ENCODE peak calls at places on chromosomes 13 and 19, in five cellular contexts. A is thoracic aorta, O is IMR-90, F is GM12865, M is tibial nerve. Z is an unnamed sample.

GRCh38 chr13:30880151-30880551 is 25.9 kb upstream of the MEDAG start:
- DNase-seq in F (no peak), O (peak), A (no peak), M (no peak), Z (no peak)

GRCh38 chr19:54470991-54471782 is 1.9 kb downstream of the CDC42EP5 start:
- DNase-seq in O (no peak), M (peak), A (no peak), F (no peak), Z (no peak)

GRCh38 chr13:97264663-97265062 is 42.5 kb downstream of the MBNL2 start:
- DNase-seq in O (no peak), F (no peak), A (no peak), M (no peak), Z (no peak)

GRCh38 chr13:107231941-107232340 is 664.0 kb upstream of the ARGLU1 start:
- DNase-seq in A (no peak), O (no peak), M (no peak), F (no peak), Z (no peak)

GRCh38 chr19:3792114-3792513 is 5.9 kb upstream of the MATK start:
- DNase-seq in F (no peak), M (no peak), O (no peak), A (no peak), Z (no peak)

GRCh38 chr13:44874886-44875630 is 114.2 kb downstream of the NUFIP1 start:
- DNase-seq in O (no peak), A (no peak), F (no peak), M (no peak), Z (no peak)

GRCh38 chr13:94667190-94667589 is 45.2 kb downstream of the SOX21 start:
- DNase-seq in O (no peak), M (no peak), A (no peak), F (no peak), Z (no peak)

GRCh38 chr13:50357586-50358118 is 342.4 kb downstream of the KCNRG start:
- DNase-seq in F (no peak), O (peak), M (no peak), A (no peak), Z (no peak)

GRCh38 chr13:73521970-73522549 is 463.3 kb downstream of the KLF5 start:
- DNase-seq in O (peak), F (no peak), A (no peak), M (no peak), Z (no peak)

GRCh38 chr19:32231020-32231419 is 114.4 kb upstream of the ZNF507 start:
- DNase-seq in F (no peak), A (no peak), O (no peak), M (no peak), Z (no peak)

GRCh38 chr19:661427-662196 is 1.4 kb downstream of the RNF126 start:
- DNase-seq in F (peak), A (no peak), O (no peak), M (no peak), Z (no peak)

GRCh38 chr13:97120976-97121375 is 101.2 kb upstream of the MBNL2 start:
- DNase-seq in O (no peak), M (no peak), A (no peak), F (no peak), Z (no peak)

GRCh38 chr13:101919541-101920306 is 467.2 kb downstream of the ITGBL1 start:
- DNase-seq in A (no peak), F (no peak), O (peak), M (no peak), Z (no peak)

GRCh38 chr19:39677931-39678889 is 22.5 kb downstream of the LGALS16 start:
- DNase-seq in M (no peak), O (peak), F (peak), A (no peak), Z (no peak)

GRCh38 chr13:52862358-52863206 is 14.1 kb upstream of the PCDH8 start:
- DNase-seq in A (no peak), M (no peak), O (no peak), F (peak), Z (no peak)

GRCh38 chr13:49669735-49670309 is 21.5 kb downstream of the EBPL start:
- DNase-seq in O (peak), M (no peak), F (peak), A (no peak), Z (no peak)

GRCh38 chr19:28652790-28653189 is 560.2 kb downstream of the UQCRFS1 start:
- DNase-seq in A (no peak), F (no peak), O (no peak), M (no peak), Z (no peak)

GRCh38 chr19:31223805-31224534 is 125.3 kb downstream of the TSHZ3 start:
- DNase-seq in O (peak), A (no peak), F (no peak), M (no peak), Z (no peak)

GRCh38 chr19:29371766-29372415 is 153.9 kb upstream of the VSTM2B start:
- DNase-seq in F (no peak), O (no peak), M (no peak), A (no peak), Z (no peak)

GRCh38 chr19:45423589-45424190 is at the start of gene ERCC1:
- DNase-seq in F (peak), M (peak), A (peak), O (peak), Z (peak)

GRCh38 chr13:66353664-66354063 is 876.5 kb downstream of the PCDH9 start:
- DNase-seq in A (no peak), F (no peak), O (no peak), M (no peak), Z (no peak)

GRCh38 chr19:52943134-52943883 is 19.4 kb downstream of the ZNF816 start:
- DNase-seq in A (no peak), M (no peak), O (no peak), F (no peak), Z (no peak)

GRCh38 chr19:35752746-35753350 is 4.0 kb downstream of the HSPB6 start:
- DNase-seq in A (no peak), F (no peak), O (no peak), M (no peak), Z (no peak)

GRCh38 chr19:16378291-16378889 is 53.8 kb downstream of the KLF2 start:
- DNase-seq in M (no peak), O (no peak), F (no peak), A (no peak), Z (no peak)

GRCh38 chr19:33868076-33868735 is 71.5 kb downstream of the KCTD15 start:
- DNase-seq in O (no peak), F (no peak), A (no peak), M (no peak), Z (no peak)

GRCh38 chr13:114263590-114263989 is 17.8 kb upstream of the UPF3A start:
- DNase-seq in F (peak), M (no peak), O (no peak), A (no peak), Z (no peak)

GRCh38 chr19:15508035-15508710 is at the start of gene CYP4F22:
- DNase-seq in A (no peak), F (no peak), M (no peak), O (no peak), Z (no peak)

DNA sequence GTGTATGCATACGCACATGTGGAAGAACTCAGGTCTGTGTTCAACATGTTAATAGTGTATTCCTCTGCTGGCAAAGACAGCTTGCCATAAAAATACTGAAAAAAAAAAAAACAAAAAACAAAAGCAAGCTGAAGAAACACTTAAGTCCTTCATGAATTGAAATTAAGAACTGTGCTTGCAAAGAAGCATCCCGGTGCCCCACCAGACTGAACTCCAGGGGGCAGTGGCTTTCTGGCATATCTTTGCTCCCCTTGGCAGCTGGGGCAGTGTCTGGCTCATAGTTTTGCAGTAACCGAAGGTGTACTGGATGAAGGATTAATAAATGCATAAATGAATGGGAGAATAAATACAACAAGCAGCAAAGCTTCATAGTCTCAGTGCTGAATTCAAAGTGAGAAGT is 187.6 kb downstream of the LHFPL6 start:
- DNase-seq in M (no peak), O (peak), F (peak), A (no peak), Z (no peak)
- TF ChIP-seq CTCF in M (peak), O (peak), F (peak), A (no peak), Z (no peak)

DNA sequence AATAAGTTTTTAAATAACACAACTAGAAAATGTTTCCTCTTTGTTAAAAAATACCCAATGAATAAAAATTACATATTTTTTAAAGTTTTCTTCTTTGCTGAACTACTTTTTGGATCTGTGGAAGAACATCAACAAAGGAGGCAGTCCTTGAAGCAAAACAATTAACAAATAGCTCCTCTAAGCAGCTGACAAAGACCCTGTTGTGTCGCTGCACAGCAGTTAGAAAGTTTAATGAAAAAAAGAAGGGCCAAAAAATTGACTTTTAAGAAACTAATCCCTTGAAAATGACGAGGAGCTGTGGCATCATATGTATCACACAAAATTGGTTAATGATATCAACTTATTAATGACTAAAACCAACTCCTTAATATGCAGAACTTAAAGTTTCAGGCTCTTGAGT is 72.1 kb downstream of the SLITRK1 start:
- DNase-seq in O (no peak), F (no peak), A (no peak), M (no peak), Z (no peak)
- TF ChIP-seq CTCF in O (no peak), F (no peak), A (no peak), M (no peak), Z (no peak)

GRCh38 chr13:110107568-110108347 is 199.2 kb downstream of the COL4A1 start:
- DNase-seq in M (no peak), O (no peak), A (no peak), F (no peak), Z (no peak)
- TF ChIP-seq CTCF in M (peak), O (peak), A (no peak), F (no peak), Z (no peak)

DNA sequence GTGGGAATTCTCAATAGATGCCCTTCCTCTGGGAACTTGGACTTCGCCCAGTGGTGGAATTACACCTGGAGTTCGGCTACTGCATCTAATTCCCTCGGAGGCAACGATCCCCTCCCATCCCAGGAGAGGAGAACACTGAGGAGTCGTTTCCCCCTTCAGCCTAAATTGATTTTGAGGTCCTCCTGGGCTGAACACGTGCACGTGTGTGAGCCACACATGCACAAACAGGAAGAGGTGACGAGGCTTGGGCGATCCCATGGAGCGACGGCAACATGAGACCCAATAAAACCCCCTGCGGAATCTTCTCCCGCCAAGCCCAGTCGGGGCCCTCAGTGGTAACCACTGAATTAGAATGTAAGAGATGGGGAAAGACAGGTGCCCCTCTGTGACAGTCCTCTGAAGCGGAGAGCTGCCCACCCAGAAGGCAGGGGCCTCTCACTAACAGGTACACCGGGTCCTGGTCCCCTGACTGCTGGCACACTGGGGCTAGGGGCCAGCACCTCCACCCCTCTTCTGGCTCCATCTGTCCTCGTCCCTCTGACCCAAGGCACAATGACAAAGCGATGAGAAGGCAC is 4.5 kb downstream of the MLLT1 start:
- DNase-seq in A (no peak), M (no peak), O (no peak), F (no peak), Z (no peak)
- TF ChIP-seq CTCF in A (no peak), M (no peak), O (no peak), F (no peak), Z (no peak)

Z was measured in omental fat pad.